ENCODE peak calls at places on chromosomes 6 and 20, in nine cellular contexts. K is ovary, D is spleen, C is A549, P is heart left ventricle, O is adrenal gland, S is suprapubic skin, G is IMR-90, J is esophagus squamous epithelium. A is an unnamed sample.
A peak's percentile ranks its signal among the peaks of the same experiment; 100 is the strongest.

GRCh38 chr20:23159923-23160445 is 73.9 kb upstream of the CD93 start:
- DNase-seq in D (no peak), S (no peak), P (no peak), O (no peak), G (no peak), C (no peak), K (no peak), J (no peak), A (no peak)

GRCh38 chr20:305745-306144 is 8.4 kb downstream of the ZCCHC3 start:
- DNase-seq in D (no peak), G (no peak), S (no peak), C (no peak), J (no peak), P (no peak), O (no peak), K (no peak), A (no peak)

GRCh38 chr6:167145468-167145867 is 12.3 kb downstream of the GPR31 start:
- DNase-seq in C (no peak), J (no peak), K (no peak), S (no peak), D (no peak), G (no peak), P (no peak), O (no peak), A (no peak)

GRCh38 chr6:39086294-39086693 is 28.7 kb downstream of the SAYSD1 start:
- DNase-seq in K (no peak), J (no peak), C (no peak), G (no peak), D (no peak), S (no peak), O (no peak), P (no peak), A (no peak)

GRCh38 chr6:166437661-166438060 is 54.9 kb upstream of the MPC1 start:
- DNase-seq in P (no peak), O (no peak), G (no peak), D (no peak), S (no peak), C (no peak), J (no peak), K (no peak), A (no peak)

GRCh38 chr6:5191722-5192121 is 69.0 kb downstream of the LYRM4 start:
- DNase-seq in O (no peak), S (no peak), G (no peak), C (no peak), P (no peak), D (no peak), J (no peak), K (no peak), A (no peak)

GRCh38 chr6:35737413-35738211 is 780 bp downstream of the ARMC12 start:
- DNase-seq in G (peak; percentile 87), O (no peak), K (peak; percentile 41), S (no peak), J (no peak), P (no peak), D (peak; percentile 73), C (peak; percentile 78), A (no peak)

GRCh38 chr20:21436186-21436585 is 38.9 kb upstream of the NKX2-4 start:
- DNase-seq in K (no peak), P (no peak), O (no peak), D (no peak), J (no peak), G (peak; percentile 72), C (peak; percentile 17), S (no peak), A (no peak)

GRCh38 chr6:20954325-20954724 is 420.1 kb downstream of the CDKAL1 start:
- DNase-seq in G (no peak), O (no peak), S (no peak), P (no peak), C (no peak), K (no peak), J (no peak), D (no peak), A (no peak)

GRCh38 chr20:37575884-37576283 is 48.2 kb upstream of the BLCAP start:
- DNase-seq in C (no peak), O (no peak), S (no peak), D (no peak), J (no peak), P (no peak), G (no peak), K (no peak), A (no peak)

GRCh38 chr6:89566011-89566775 is 72.4 kb downstream of the LYRM2 start:
- DNase-seq in O (no peak), S (no peak), J (no peak), K (no peak), D (no peak), P (no peak), C (no peak), G (no peak), A (no peak)

GRCh38 chr6:89563866-89564265 is 74.7 kb downstream of the LYRM2 start:
- DNase-seq in O (no peak), S (no peak), J (no peak), K (no peak), C (no peak), D (no peak), P (no peak), G (no peak), A (no peak)

GRCh38 chr6:89567635-89568390 is 70.7 kb downstream of the LYRM2 start:
- DNase-seq in D (no peak), S (no peak), G (no peak), O (no peak), J (no peak), C (no peak), K (no peak), P (no peak), A (no peak)

GRCh38 chr6:89564752-89565427 is 73.7 kb downstream of the LYRM2 start:
- DNase-seq in J (no peak), G (no peak), P (no peak), D (no peak), C (no peak), O (peak; percentile 20), K (peak; percentile 32), S (no peak), A (no peak)

GRCh38 chr6:89566930-89567634 is 71.5 kb downstream of the LYRM2 start:
- DNase-seq in G (no peak), O (no peak), K (no peak), P (no peak), S (no peak), J (no peak), D (no peak), C (no peak), A (no peak)
- H3K4me1 ChIP-seq in G (no peaks in the 10 kb centered on the region), O (peaks cover 9% of the 10 kb centered on the region), K (peaks cover 12% of the 10 kb centered on the region), P (peaks cover 21% of the 10 kb centered on the region), S (no peaks in the 10 kb centered on the region), J (peaks cover 24% of the 10 kb centered on the region), D (no peaks in the 10 kb centered on the region), C (no peaks in the 10 kb centered on the region), A (peaks cover 7% of the 10 kb centered on the region)

DNA sequence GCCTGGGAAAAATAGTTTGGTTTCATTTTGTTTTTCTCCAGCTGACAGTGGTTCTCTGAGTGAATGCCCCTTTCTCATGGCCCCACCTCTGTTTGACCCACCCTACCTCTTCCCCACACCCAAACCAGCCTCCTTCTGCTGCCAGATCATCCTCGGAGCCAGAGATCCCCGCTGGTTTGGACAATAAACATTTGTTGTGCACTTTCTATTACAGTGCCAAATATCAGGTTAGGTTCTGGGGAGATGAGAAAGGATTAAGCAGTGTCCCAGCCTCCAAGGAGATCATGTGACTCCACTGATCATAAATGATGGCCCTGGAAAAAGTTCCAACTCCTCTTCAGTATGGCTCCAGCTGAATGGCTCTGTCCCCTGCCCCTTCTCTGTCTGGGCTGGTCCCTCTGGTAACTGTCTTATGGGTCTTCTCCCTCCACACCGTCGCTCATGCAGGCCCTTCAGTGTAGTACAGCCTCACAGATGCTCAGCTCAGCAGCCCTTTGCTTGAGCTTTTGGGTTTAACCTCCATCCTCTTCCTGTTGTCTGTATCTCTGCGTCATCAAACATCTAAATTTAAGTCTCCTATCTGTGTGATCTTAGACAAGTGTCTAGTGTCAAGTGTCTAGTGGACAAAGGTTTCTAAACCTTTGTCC is 17.1 kb upstream of the SERPINB1 start:
- DNase-seq in P (no peak), K (no peak), D (no peak), S (no peak), J (no peak), G (no peak), C (no peak), O (no peak), A (no peak)
- TF ChIP-seq POLR2A in P (no peak), K (no peak), D (peak; percentile 36), S (no peak), J (no peak), G (no peak), C (no peak), O (no peak), A (no peak)

GRCh38 chr20:62311150-62311549 is 8.4 kb downstream of the ADRM1 start:
- DNase-seq in O (no peak), S (no peak), D (no peak), K (no peak), J (no peak), G (no peak), C (no peak), P (no peak), A (no peak)

GRCh38 chr20:62310757-62311121 is 7.9 kb downstream of the ADRM1 start:
- DNase-seq in J (no peak), S (no peak), K (no peak), G (no peak), P (no peak), D (no peak), C (no peak), O (no peak), A (no peak)

GRCh38 chr20:62309198-62309944 is 6.6 kb downstream of the ADRM1 start:
- DNase-seq in C (no peak), P (no peak), J (no peak), D (no peak), S (no peak), O (no peak), G (no peak), K (no peak), A (no peak)

GRCh38 chr20:62308102-62308822 is 5.5 kb downstream of the ADRM1 start:
- DNase-seq in K (no peak), P (no peak), G (no peak), D (no peak), S (no peak), C (peak; percentile 51), J (no peak), O (no peak), A (no peak)

DNA sequence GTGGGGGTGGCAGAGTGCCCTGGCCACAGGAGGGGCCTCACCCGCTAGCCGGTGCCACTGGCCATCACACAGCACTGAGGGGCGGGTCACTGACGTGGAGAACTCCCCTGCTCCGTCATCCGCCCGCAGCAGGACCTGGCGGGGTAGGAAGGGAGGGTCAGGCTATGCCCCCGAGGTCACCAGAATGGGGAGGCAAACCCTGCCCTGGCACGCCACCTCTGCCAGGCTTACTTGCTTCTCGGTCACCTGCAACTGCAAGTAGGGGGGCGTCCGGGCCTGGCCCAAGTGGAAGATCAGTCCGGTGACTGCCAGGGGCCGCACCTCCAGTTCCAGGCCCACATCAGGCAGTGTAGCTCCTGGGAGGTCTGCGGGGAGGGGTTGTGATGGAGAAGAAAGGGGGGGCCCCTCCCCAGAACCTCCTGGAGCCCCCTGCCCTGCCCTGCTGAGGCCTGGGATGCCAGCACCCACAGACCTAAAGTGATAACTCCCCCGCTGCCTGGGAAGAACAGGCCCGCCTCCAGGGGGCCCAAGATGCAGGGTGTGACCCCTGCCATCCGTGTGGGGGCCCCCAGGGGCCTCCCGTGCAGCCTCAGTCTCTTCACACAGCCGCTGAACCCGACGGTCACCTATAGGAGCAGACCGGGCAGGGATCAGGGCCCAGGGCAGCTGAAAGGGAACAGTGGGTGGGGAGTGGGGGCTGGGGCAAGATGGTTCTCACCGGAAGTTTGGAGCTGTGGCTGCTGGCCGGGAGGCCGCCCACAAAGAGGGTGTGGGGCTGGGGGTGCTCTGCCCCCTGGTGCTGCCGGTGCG is 7.4 kb downstream of the ADRM1 start:
- DNase-seq in O (no peak), J (no peak), P (no peak), G (no peak), C (no peak), D (no peak), S (no peak), K (no peak), A (no peak)
- TF ChIP-seq CTCF in O (no peak), J (no peak), P (no peak), G (no peak), C (no peak), D (no peak), S (no peak), K (no peak), A (no peak)

GRCh38 chr6:7155871-7156579 is 48.3 kb downstream of the RREB1 start:
- DNase-seq in S (no peak), P (no peak), G (no peak), C (no peak), O (no peak), D (no peak), K (no peak), J (no peak), A (no peak)
- H3K4me1 ChIP-seq in S (peaks cover 70% of the 10 kb centered on the region), P (peaks cover 71% of the 10 kb centered on the region), G (peaks cover 23% of the 10 kb centered on the region), C (peaks cover 41% of the 10 kb centered on the region), O (peaks cover 72% of the 10 kb centered on the region), D (peaks cover 100% of the 10 kb centered on the region), K (peaks cover 8% of the 10 kb centered on the region), J (peaks cover 97% of the 10 kb centered on the region), A (peaks cover 88% of the 10 kb centered on the region)

A was measured in body of pancreas.